ENCODE peak calls at places on chromosome 19, in nine cellular contexts. One of them, this sample, is unnamed.

GRCh38 chr19:13153627-13154240 is 3.5 kb downstream of the IER2 start:
- DNase-seq in transverse colon: peak
- DNase-seq in GM12891: no peak
- DNase-seq in GM23338: peak
- DNase-seq in spleen: peak
- DNase-seq in prostate gland: no peak
- DNase-seq in vagina: no peak
- DNase-seq in suprapubic skin: no peak
- DNase-seq in HCT116: no peak
- DNase-seq in this sample: no peak

GRCh38 chr19:39737929-39738328 is at the start of gene CLC:
- DNase-seq in prostate gland: no peak
- DNase-seq in GM23338: no peak
- DNase-seq in suprapubic skin: no peak
- DNase-seq in vagina: no peak
- DNase-seq in spleen: no peak
- DNase-seq in transverse colon: no peak
- DNase-seq in GM12891: no peak
- DNase-seq in HCT116: no peak
- DNase-seq in this sample: no peak

GRCh38 chr19:7657047-7657779 is 11.6 kb upstream of the RETN start:
- DNase-seq in vagina: no peak
- DNase-seq in GM12891: no peak
- DNase-seq in suprapubic skin: no peak
- DNase-seq in transverse colon: no peak
- DNase-seq in GM23338: no peak
- DNase-seq in prostate gland: no peak
- DNase-seq in HCT116: no peak
- DNase-seq in spleen: no peak
- DNase-seq in this sample: no peak

GRCh38 chr19:30783936-30784335 is 411.8 kb downstream of the ZNF536 start:
- DNase-seq in suprapubic skin: peak
- DNase-seq in vagina: no peak
- DNase-seq in GM12891: no peak
- DNase-seq in prostate gland: no peak
- DNase-seq in HCT116: no peak
- DNase-seq in GM23338: no peak
- DNase-seq in spleen: no peak
- DNase-seq in transverse colon: no peak
- DNase-seq in this sample: no peak

GRCh38 chr19:12834418-12834943 is at the start of gene RTBDN:
- DNase-seq in GM23338: peak
- DNase-seq in transverse colon: no peak
- DNase-seq in GM12891: no peak
- DNase-seq in vagina: no peak
- DNase-seq in HCT116: no peak
- DNase-seq in suprapubic skin: no peak
- DNase-seq in prostate gland: no peak
- DNase-seq in spleen: no peak
- DNase-seq in this sample: no peak

GRCh38 chr19:37932985-37933953 is 26.3 kb downstream of the SIPA1L3 start:
- DNase-seq in vagina: no peak
- DNase-seq in spleen: no peak
- DNase-seq in transverse colon: peak
- DNase-seq in suprapubic skin: no peak
- DNase-seq in GM23338: no peak
- DNase-seq in HCT116: no peak
- DNase-seq in prostate gland: no peak
- DNase-seq in GM12891: no peak
- DNase-seq in this sample: no peak

GRCh38 chr19:19067276-19068072 is 3.7 kb downstream of the SLC25A42 start:
- DNase-seq in vagina: no peak
- DNase-seq in HCT116: no peak
- DNase-seq in transverse colon: no peak
- DNase-seq in spleen: no peak
- DNase-seq in suprapubic skin: no peak
- DNase-seq in GM23338: no peak
- DNase-seq in prostate gland: no peak
- DNase-seq in GM12891: no peak
- DNase-seq in this sample: no peak

GRCh38 chr19:29831041-29831548 is 19.3 kb downstream of the CCNE1 start:
- DNase-seq in GM12891: no peak
- DNase-seq in spleen: no peak
- DNase-seq in GM23338: no peak
- DNase-seq in vagina: no peak
- DNase-seq in prostate gland: no peak
- DNase-seq in suprapubic skin: peak
- DNase-seq in transverse colon: no peak
- DNase-seq in HCT116: peak
- DNase-seq in this sample: no peak

DNA sequence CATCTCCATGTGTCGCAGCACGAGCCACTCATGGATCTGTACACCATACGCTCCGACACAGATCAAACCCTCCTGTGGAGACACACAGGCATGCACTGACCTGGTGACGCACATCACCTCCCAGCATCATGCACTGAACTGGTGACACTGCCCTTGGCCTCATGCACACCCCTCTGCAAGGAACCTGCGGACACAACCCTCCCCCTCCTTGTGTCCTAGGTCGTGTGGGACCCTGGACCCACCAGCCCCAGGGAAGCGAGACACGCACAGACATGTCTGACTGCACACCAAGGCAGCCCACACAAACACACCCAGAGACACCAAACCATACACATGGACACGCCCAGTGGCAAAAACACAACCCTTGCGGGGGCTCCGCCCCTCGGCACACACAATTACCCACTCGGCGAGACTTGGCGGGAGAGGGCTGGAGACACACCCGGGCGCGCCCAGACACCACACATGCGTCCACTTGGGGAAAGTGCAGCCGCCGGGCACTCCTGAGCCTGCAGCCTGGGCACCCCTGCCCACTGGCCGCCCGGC is 2.0 kb upstream of the KCNN4 start:
- DNase-seq in prostate gland: no peak
- DNase-seq in HCT116: no peak
- DNase-seq in GM23338: no peak
- DNase-seq in vagina: no peak
- DNase-seq in GM12891: no peak
- DNase-seq in spleen: peak
- DNase-seq in transverse colon: peak
- DNase-seq in suprapubic skin: no peak
- DNase-seq in this sample: no peak
- TF ChIP-seq POLR2AphosphoS5 in prostate gland: no peak
- TF ChIP-seq POLR2AphosphoS5 in HCT116: peak
- TF ChIP-seq POLR2AphosphoS5 in GM23338: no peak
- TF ChIP-seq POLR2AphosphoS5 in vagina: no peak
- TF ChIP-seq POLR2AphosphoS5 in GM12891: no peak
- TF ChIP-seq POLR2AphosphoS5 in spleen: peak
- TF ChIP-seq POLR2AphosphoS5 in transverse colon: no peak
- TF ChIP-seq POLR2AphosphoS5 in suprapubic skin: no peak
- TF ChIP-seq POLR2AphosphoS5 in this sample: no peak

GRCh38 chr19:17283504-17283996 is 1.8 kb downstream of the ANKLE1 start:
- DNase-seq in GM23338: no peak
- DNase-seq in suprapubic skin: no peak
- DNase-seq in vagina: no peak
- DNase-seq in transverse colon: no peak
- DNase-seq in GM12891: no peak
- DNase-seq in spleen: no peak
- DNase-seq in HCT116: no peak
- DNase-seq in prostate gland: no peak
- DNase-seq in this sample: no peak

GRCh38 chr19:17279436-17279835 is 2.3 kb upstream of the ANKLE1 start:
- DNase-seq in GM12891: no peak
- DNase-seq in suprapubic skin: no peak
- DNase-seq in vagina: no peak
- DNase-seq in HCT116: no peak
- DNase-seq in spleen: no peak
- DNase-seq in prostate gland: no peak
- DNase-seq in transverse colon: no peak
- DNase-seq in GM23338: no peak
- DNase-seq in this sample: no peak

GRCh38 chr19:17285415-17286135 is 3.9 kb downstream of the ANKLE1 start:
- DNase-seq in HCT116: no peak
- DNase-seq in suprapubic skin: no peak
- DNase-seq in prostate gland: no peak
- DNase-seq in GM23338: no peak
- DNase-seq in transverse colon: no peak
- DNase-seq in vagina: no peak
- DNase-seq in GM12891: no peak
- DNase-seq in spleen: no peak
- DNase-seq in this sample: no peak

GRCh38 chr19:17281391-17282304 is at the start of gene ANKLE1:
- DNase-seq in prostate gland: no peak
- DNase-seq in suprapubic skin: no peak
- DNase-seq in spleen: peak
- DNase-seq in HCT116: no peak
- DNase-seq in transverse colon: peak
- DNase-seq in GM23338: peak
- DNase-seq in GM12891: peak
- DNase-seq in vagina: no peak
- DNase-seq in this sample: no peak

DNA sequence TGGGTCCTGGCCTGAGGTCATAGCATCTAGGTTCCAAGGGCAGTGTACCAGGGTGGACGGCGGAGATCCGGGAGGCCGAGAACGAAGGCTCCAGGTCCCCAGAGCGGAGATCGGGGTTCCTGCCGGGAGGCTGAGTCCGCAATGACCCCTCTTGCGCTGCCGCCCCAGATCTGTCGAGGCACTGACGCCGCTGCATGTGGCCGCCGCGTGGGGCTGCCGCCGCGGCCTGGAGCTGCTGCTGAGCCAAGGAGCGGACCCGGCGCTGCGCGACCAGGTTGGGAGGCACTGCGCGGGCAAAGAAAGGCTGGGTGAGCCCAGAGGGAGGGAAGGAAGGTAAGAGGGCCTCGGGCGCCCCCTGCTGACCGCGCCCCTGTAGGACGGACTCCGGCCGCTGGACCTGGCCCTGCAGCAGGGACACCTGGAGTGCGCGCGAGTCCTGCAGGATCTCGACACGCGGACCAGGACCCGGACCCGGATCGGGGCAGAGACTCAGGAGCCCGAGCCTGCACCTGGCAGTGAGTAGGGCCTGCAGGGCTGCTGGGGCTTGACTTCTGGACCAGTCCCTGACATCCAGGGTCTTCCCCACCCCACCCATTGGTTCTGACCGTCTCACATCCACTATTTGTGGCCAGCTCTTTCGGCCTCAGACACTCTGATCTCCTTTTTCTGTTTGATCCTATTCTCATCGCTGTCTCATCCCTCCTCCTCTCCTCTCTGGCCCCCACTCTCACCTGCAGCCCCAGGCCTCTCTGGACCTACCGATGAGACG is 971 bp downstream of the ANKLE1 start:
- DNase-seq in prostate gland: peak
- DNase-seq in transverse colon: peak
- DNase-seq in suprapubic skin: peak
- DNase-seq in spleen: peak
- DNase-seq in HCT116: peak
- DNase-seq in GM23338: peak
- DNase-seq in GM12891: peak
- DNase-seq in vagina: no peak
- DNase-seq in this sample: no peak
- TF ChIP-seq POLR2AphosphoS5 in prostate gland: peak
- TF ChIP-seq POLR2AphosphoS5 in transverse colon: no peak
- TF ChIP-seq POLR2AphosphoS5 in suprapubic skin: no peak
- TF ChIP-seq POLR2AphosphoS5 in spleen: peak
- TF ChIP-seq POLR2AphosphoS5 in HCT116: no peak
- TF ChIP-seq POLR2AphosphoS5 in GM23338: peak
- TF ChIP-seq POLR2AphosphoS5 in GM12891: no peak
- TF ChIP-seq POLR2AphosphoS5 in vagina: no peak
- TF ChIP-seq POLR2AphosphoS5 in this sample: no peak

DNA sequence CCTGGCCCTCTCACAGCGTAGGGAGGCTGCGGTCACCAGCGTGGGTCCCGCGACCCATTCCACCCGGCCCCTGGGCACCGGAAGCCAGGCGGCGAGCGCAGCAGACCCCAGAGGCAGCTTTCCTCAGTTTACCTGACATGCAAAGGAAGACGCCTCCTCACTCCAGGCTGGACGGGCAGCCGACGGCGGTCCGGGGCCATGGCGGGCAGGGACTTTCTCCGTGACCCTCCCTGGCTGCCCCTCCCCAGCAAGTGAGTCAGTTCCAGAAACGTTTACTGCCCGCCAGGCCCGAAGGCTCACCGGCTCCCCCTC is 5.5 kb downstream of the SBNO2 start:
- DNase-seq in vagina: no peak
- DNase-seq in spleen: no peak
- DNase-seq in transverse colon: no peak
- DNase-seq in prostate gland: no peak
- DNase-seq in GM23338: no peak
- DNase-seq in GM12891: no peak
- DNase-seq in suprapubic skin: no peak
- DNase-seq in HCT116: no peak
- DNase-seq in this sample: no peak
- TF ChIP-seq POLR2AphosphoS5 in vagina: no peak
- TF ChIP-seq POLR2AphosphoS5 in spleen: no peak
- TF ChIP-seq POLR2AphosphoS5 in transverse colon: no peak
- TF ChIP-seq POLR2AphosphoS5 in prostate gland: no peak
- TF ChIP-seq POLR2AphosphoS5 in GM23338: no peak
- TF ChIP-seq POLR2AphosphoS5 in GM12891: no peak
- TF ChIP-seq POLR2AphosphoS5 in suprapubic skin: no peak
- TF ChIP-seq POLR2AphosphoS5 in HCT116: no peak
- TF ChIP-seq POLR2AphosphoS5 in this sample: no peak

GRCh38 chr19:40806385-40807146 is 7.6 kb downstream of the EGLN2 start:
- DNase-seq in GM23338: peak
- DNase-seq in HCT116: peak
- DNase-seq in vagina: no peak
- DNase-seq in prostate gland: peak
- DNase-seq in transverse colon: peak
- DNase-seq in suprapubic skin: peak
- DNase-seq in spleen: peak
- DNase-seq in GM12891: peak
- DNase-seq in this sample: no peak

GRCh38 chr19:40803857-40804782 is 5.1 kb downstream of the EGLN2 start:
- DNase-seq in transverse colon: peak
- DNase-seq in GM12891: peak
- DNase-seq in spleen: peak
- DNase-seq in vagina: no peak
- DNase-seq in suprapubic skin: no peak
- DNase-seq in GM23338: peak
- DNase-seq in prostate gland: peak
- DNase-seq in HCT116: no peak
- DNase-seq in this sample: no peak

GRCh38 chr19:40805258-40805868 is 6.4 kb downstream of the EGLN2 start:
- DNase-seq in HCT116: no peak
- DNase-seq in GM23338: no peak
- DNase-seq in vagina: no peak
- DNase-seq in transverse colon: peak
- DNase-seq in spleen: no peak
- DNase-seq in GM12891: no peak
- DNase-seq in prostate gland: peak
- DNase-seq in suprapubic skin: no peak
- DNase-seq in this sample: no peak

GRCh38 chr19:40803170-40803856 is 4.3 kb downstream of the EGLN2 start:
- DNase-seq in suprapubic skin: no peak
- DNase-seq in GM23338: no peak
- DNase-seq in HCT116: no peak
- DNase-seq in vagina: no peak
- DNase-seq in GM12891: no peak
- DNase-seq in transverse colon: no peak
- DNase-seq in prostate gland: no peak
- DNase-seq in spleen: no peak
- DNase-seq in this sample: no peak

DNA sequence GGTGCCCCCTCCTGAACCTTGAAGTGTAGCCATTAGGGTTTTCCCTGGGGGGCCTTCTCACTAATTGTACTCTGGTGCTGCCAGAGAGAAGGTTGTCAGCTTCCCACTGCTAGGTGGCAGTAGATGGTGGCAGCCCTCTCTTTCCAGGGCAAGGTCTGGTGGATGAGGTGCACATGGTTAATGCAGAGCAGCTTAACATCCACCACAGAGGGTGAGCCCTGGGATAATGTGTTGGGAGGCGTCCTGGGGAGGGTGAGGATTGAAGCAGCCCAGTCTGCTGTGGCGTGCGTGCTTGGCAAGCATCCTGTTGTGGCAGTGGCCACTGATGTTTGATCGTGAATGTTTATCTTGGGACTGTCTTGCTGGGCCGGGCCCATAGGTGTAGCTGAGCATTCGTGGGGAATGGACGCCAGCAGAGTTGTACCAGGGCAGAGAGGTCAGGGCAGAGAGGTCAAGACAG is 5.8 kb downstream of the EGLN2 start:
- DNase-seq in prostate gland: peak
- DNase-seq in GM23338: no peak
- DNase-seq in vagina: no peak
- DNase-seq in suprapubic skin: no peak
- DNase-seq in GM12891: no peak
- DNase-seq in HCT116: no peak
- DNase-seq in spleen: no peak
- DNase-seq in transverse colon: no peak
- DNase-seq in this sample: no peak
- TF ChIP-seq POLR2AphosphoS5 in prostate gland: no peak
- TF ChIP-seq POLR2AphosphoS5 in GM23338: no peak
- TF ChIP-seq POLR2AphosphoS5 in vagina: no peak
- TF ChIP-seq POLR2AphosphoS5 in suprapubic skin: no peak
- TF ChIP-seq POLR2AphosphoS5 in GM12891: no peak
- TF ChIP-seq POLR2AphosphoS5 in HCT116: no peak
- TF ChIP-seq POLR2AphosphoS5 in spleen: peak
- TF ChIP-seq POLR2AphosphoS5 in transverse colon: peak
- TF ChIP-seq POLR2AphosphoS5 in this sample: no peak

This sample was measured in Panc1.